ENCODE peak calls at places on chromosomes 12 and 14, in six cellular contexts. One of them, this sample, is unnamed.

GRCh38 chr14:103428732-103429556 is 43.7 kb downstream of the MARK3 start:
- ATAC-seq in Right ventricle myocardium superior: no peak
- ATAC-seq in PC-3: no peak
- ATAC-seq in T-helper 17 cell: no peak
- ATAC-seq in naive thymus-derived CD8-positive, alpha-beta T cell: no peak
- ATAC-seq in stimulated activated naive CD8-positive, alpha-beta T cell treated with anti-CD3 and anti-CD28 coated beads, Interleukin-15, Interleukin-2, amounts not matched to agents 100 U/mL and 50 U/mL, for 24 hours: peak
- ATAC-seq in this sample: no peak

GRCh38 chr12:69516950-69517349 is 46.8 kb downstream of the FRS2 start:
- ATAC-seq in naive thymus-derived CD8-positive, alpha-beta T cell: no peak
- ATAC-seq in Right ventricle myocardium superior: no peak
- ATAC-seq in PC-3: no peak
- ATAC-seq in stimulated activated naive CD8-positive, alpha-beta T cell treated with anti-CD3 and anti-CD28 coated beads, Interleukin-15, Interleukin-2, amounts not matched to agents 100 U/mL and 50 U/mL, for 24 hours: peak
- ATAC-seq in T-helper 17 cell: no peak
- ATAC-seq in this sample: no peak

GRCh38 chr12:68481181-68481941 is 129.3 kb upstream of the RAP1B start:
- ATAC-seq in PC-3: no peak
- ATAC-seq in naive thymus-derived CD8-positive, alpha-beta T cell: no peak
- ATAC-seq in Right ventricle myocardium superior: no peak
- ATAC-seq in stimulated activated naive CD8-positive, alpha-beta T cell treated with anti-CD3 and anti-CD28 coated beads, Interleukin-15, Interleukin-2, amounts not matched to agents 100 U/mL and 50 U/mL, for 24 hours: peak
- ATAC-seq in T-helper 17 cell: peak
- ATAC-seq in this sample: no peak

GRCh38 chr14:99459491-99460100 is 21.1 kb downstream of the SETD3 start:
- ATAC-seq in stimulated activated naive CD8-positive, alpha-beta T cell treated with anti-CD3 and anti-CD28 coated beads, Interleukin-15, Interleukin-2, amounts not matched to agents 100 U/mL and 50 U/mL, for 24 hours: no peak
- ATAC-seq in T-helper 17 cell: no peak
- ATAC-seq in PC-3: no peak
- ATAC-seq in naive thymus-derived CD8-positive, alpha-beta T cell: no peak
- ATAC-seq in Right ventricle myocardium superior: no peak
- ATAC-seq in this sample: no peak

GRCh38 chr14:81427348-81428058 is 27.4 kb upstream of the STON2 start:
- ATAC-seq in PC-3: no peak
- ATAC-seq in naive thymus-derived CD8-positive, alpha-beta T cell: no peak
- ATAC-seq in Right ventricle myocardium superior: peak
- ATAC-seq in stimulated activated naive CD8-positive, alpha-beta T cell treated with anti-CD3 and anti-CD28 coated beads, Interleukin-15, Interleukin-2, amounts not matched to agents 100 U/mL and 50 U/mL, for 24 hours: no peak
- ATAC-seq in T-helper 17 cell: no peak
- ATAC-seq in this sample: peak

GRCh38 chr12:12201274-12201758 is 65.5 kb downstream of the LRP6 start:
- ATAC-seq in naive thymus-derived CD8-positive, alpha-beta T cell: no peak
- ATAC-seq in T-helper 17 cell: no peak
- ATAC-seq in Right ventricle myocardium superior: peak
- ATAC-seq in PC-3: no peak
- ATAC-seq in stimulated activated naive CD8-positive, alpha-beta T cell treated with anti-CD3 and anti-CD28 coated beads, Interleukin-15, Interleukin-2, amounts not matched to agents 100 U/mL and 50 U/mL, for 24 hours: peak
- ATAC-seq in this sample: no peak

GRCh38 chr12:120102189-120103043 is 14.1 kb downstream of the RAB35 start:
- ATAC-seq in stimulated activated naive CD8-positive, alpha-beta T cell treated with anti-CD3 and anti-CD28 coated beads, Interleukin-15, Interleukin-2, amounts not matched to agents 100 U/mL and 50 U/mL, for 24 hours: no peak
- ATAC-seq in T-helper 17 cell: no peak
- ATAC-seq in PC-3: no peak
- ATAC-seq in Right ventricle myocardium superior: no peak
- ATAC-seq in naive thymus-derived CD8-positive, alpha-beta T cell: no peak
- ATAC-seq in this sample: peak

GRCh38 chr14:22104971-22105641 is 431.5 kb upstream of the OR4E1 start:
- ATAC-seq in stimulated activated naive CD8-positive, alpha-beta T cell treated with anti-CD3 and anti-CD28 coated beads, Interleukin-15, Interleukin-2, amounts not matched to agents 100 U/mL and 50 U/mL, for 24 hours: peak
- ATAC-seq in naive thymus-derived CD8-positive, alpha-beta T cell: peak
- ATAC-seq in PC-3: no peak
- ATAC-seq in Right ventricle myocardium superior: no peak
- ATAC-seq in T-helper 17 cell: peak
- ATAC-seq in this sample: no peak

GRCh38 chr12:93976024-93976423 is 172.4 kb upstream of the PLXNC1 start:
- ATAC-seq in PC-3: no peak
- ATAC-seq in Right ventricle myocardium superior: no peak
- ATAC-seq in naive thymus-derived CD8-positive, alpha-beta T cell: no peak
- ATAC-seq in T-helper 17 cell: no peak
- ATAC-seq in stimulated activated naive CD8-positive, alpha-beta T cell treated with anti-CD3 and anti-CD28 coated beads, Interleukin-15, Interleukin-2, amounts not matched to agents 100 U/mL and 50 U/mL, for 24 hours: no peak
- ATAC-seq in this sample: no peak

GRCh38 chr12:57031228-57031670 is 14.9 kb upstream of the TAC3 start:
- ATAC-seq in Right ventricle myocardium superior: no peak
- ATAC-seq in stimulated activated naive CD8-positive, alpha-beta T cell treated with anti-CD3 and anti-CD28 coated beads, Interleukin-15, Interleukin-2, amounts not matched to agents 100 U/mL and 50 U/mL, for 24 hours: no peak
- ATAC-seq in PC-3: no peak
- ATAC-seq in T-helper 17 cell: peak
- ATAC-seq in naive thymus-derived CD8-positive, alpha-beta T cell: peak
- ATAC-seq in this sample: peak

GRCh38 chr14:50831704-50832130 is 755 bp upstream of the NIN start:
- ATAC-seq in T-helper 17 cell: no peak
- ATAC-seq in naive thymus-derived CD8-positive, alpha-beta T cell: no peak
- ATAC-seq in stimulated activated naive CD8-positive, alpha-beta T cell treated with anti-CD3 and anti-CD28 coated beads, Interleukin-15, Interleukin-2, amounts not matched to agents 100 U/mL and 50 U/mL, for 24 hours: no peak
- ATAC-seq in Right ventricle myocardium superior: no peak
- ATAC-seq in PC-3: peak
- ATAC-seq in this sample: no peak

GRCh38 chr14:75609606-75610476 is 31.4 kb downstream of the FLVCR2 start:
- ATAC-seq in Right ventricle myocardium superior: peak
- ATAC-seq in T-helper 17 cell: no peak
- ATAC-seq in PC-3: no peak
- ATAC-seq in naive thymus-derived CD8-positive, alpha-beta T cell: no peak
- ATAC-seq in stimulated activated naive CD8-positive, alpha-beta T cell treated with anti-CD3 and anti-CD28 coated beads, Interleukin-15, Interleukin-2, amounts not matched to agents 100 U/mL and 50 U/mL, for 24 hours: no peak
- ATAC-seq in this sample: no peak

GRCh38 chr12:87667378-87667777 is 361.8 kb downstream of the C12orf50 start:
- ATAC-seq in PC-3: peak
- ATAC-seq in naive thymus-derived CD8-positive, alpha-beta T cell: no peak
- ATAC-seq in T-helper 17 cell: no peak
- ATAC-seq in Right ventricle myocardium superior: no peak
- ATAC-seq in stimulated activated naive CD8-positive, alpha-beta T cell treated with anti-CD3 and anti-CD28 coated beads, Interleukin-15, Interleukin-2, amounts not matched to agents 100 U/mL and 50 U/mL, for 24 hours: no peak
- ATAC-seq in this sample: peak

GRCh38 chr14:94426526-94426925 is 26.1 kb downstream of the SERPINA11 start:
- ATAC-seq in T-helper 17 cell: no peak
- ATAC-seq in naive thymus-derived CD8-positive, alpha-beta T cell: no peak
- ATAC-seq in Right ventricle myocardium superior: no peak
- ATAC-seq in stimulated activated naive CD8-positive, alpha-beta T cell treated with anti-CD3 and anti-CD28 coated beads, Interleukin-15, Interleukin-2, amounts not matched to agents 100 U/mL and 50 U/mL, for 24 hours: no peak
- ATAC-seq in PC-3: no peak
- ATAC-seq in this sample: peak

GRCh38 chr14:103118019-103118662 is 5.1 kb upstream of the TNFAIP2 start:
- ATAC-seq in naive thymus-derived CD8-positive, alpha-beta T cell: no peak
- ATAC-seq in PC-3: no peak
- ATAC-seq in stimulated activated naive CD8-positive, alpha-beta T cell treated with anti-CD3 and anti-CD28 coated beads, Interleukin-15, Interleukin-2, amounts not matched to agents 100 U/mL and 50 U/mL, for 24 hours: no peak
- ATAC-seq in Right ventricle myocardium superior: peak
- ATAC-seq in T-helper 17 cell: no peak
- ATAC-seq in this sample: no peak

GRCh38 chr14:95137804-95138167 is 19.5 kb downstream of the DICER1 start:
- ATAC-seq in naive thymus-derived CD8-positive, alpha-beta T cell: no peak
- ATAC-seq in Right ventricle myocardium superior: no peak
- ATAC-seq in PC-3: peak
- ATAC-seq in stimulated activated naive CD8-positive, alpha-beta T cell treated with anti-CD3 and anti-CD28 coated beads, Interleukin-15, Interleukin-2, amounts not matched to agents 100 U/mL and 50 U/mL, for 24 hours: no peak
- ATAC-seq in T-helper 17 cell: no peak
- ATAC-seq in this sample: no peak

GRCh38 chr14:71013551-71014192 is 106.4 kb downstream of the PCNX1 start:
- ATAC-seq in naive thymus-derived CD8-positive, alpha-beta T cell: no peak
- ATAC-seq in PC-3: no peak
- ATAC-seq in Right ventricle myocardium superior: peak
- ATAC-seq in stimulated activated naive CD8-positive, alpha-beta T cell treated with anti-CD3 and anti-CD28 coated beads, Interleukin-15, Interleukin-2, amounts not matched to agents 100 U/mL and 50 U/mL, for 24 hours: no peak
- ATAC-seq in T-helper 17 cell: no peak
- ATAC-seq in this sample: no peak